ENCODE peak calls at places on chromosomes 2 and 18, in five cellular contexts. Q is heart left ventricle, B is adrenal gland, I is body of pancreas, S is A549. X is an unnamed sample.

GRCh38 chr2:83394134-83394965 is 1064.7 kb downstream of the SUCLG1 start:
- DNase-seq in Q (no peak), B (no peak), I (no peak), S (no peak), X (no peak)

GRCh38 chr2:112084689-112085381 is 29.8 kb downstream of the TMEM87B start:
- DNase-seq in Q (no peak), B (no peak), I (no peak), S (no peak), X (no peak)

GRCh38 chr2:45264227-45265225 is 255.3 kb upstream of the SIX2 start:
- DNase-seq in Q (no peak), B (no peak), I (no peak), S (no peak), X (no peak)

GRCh38 chr2:176106636-176107539 is at the start of gene HOXD11:
- DNase-seq in Q (no peak), B (no peak), I (no peak), S (peak; percentile 31), X (peak; percentile 35)

GRCh38 chr2:161990741-161991140 is 83.3 kb downstream of the DPP4 start:
- DNase-seq in Q (no peak), B (no peak), I (no peak), S (no peak), X (no peak)

GRCh38 chr2:118266086-118266485 is 177.8 kb downstream of the INSIG2 start:
- DNase-seq in Q (no peak), B (no peak), I (no peak), S (no peak), X (no peak)

GRCh38 chr2:160825433-160825832 is 331.8 kb upstream of the RBMS1 start:
- DNase-seq in Q (no peak), B (no peak), I (no peak), S (no peak), X (no peak)

GRCh38 chr18:9365406-9365805 is 30.8 kb downstream of the TWSG1 start:
- DNase-seq in Q (no peak), B (no peak), I (no peak), S (no peak), X (no peak)

GRCh38 chr2:113077921-113078320 is 10.2 kb downstream of the IL1F10 start:
- DNase-seq in Q (no peak), B (peak; percentile 13), I (no peak), S (no peak), X (peak; percentile 7)

DNA sequence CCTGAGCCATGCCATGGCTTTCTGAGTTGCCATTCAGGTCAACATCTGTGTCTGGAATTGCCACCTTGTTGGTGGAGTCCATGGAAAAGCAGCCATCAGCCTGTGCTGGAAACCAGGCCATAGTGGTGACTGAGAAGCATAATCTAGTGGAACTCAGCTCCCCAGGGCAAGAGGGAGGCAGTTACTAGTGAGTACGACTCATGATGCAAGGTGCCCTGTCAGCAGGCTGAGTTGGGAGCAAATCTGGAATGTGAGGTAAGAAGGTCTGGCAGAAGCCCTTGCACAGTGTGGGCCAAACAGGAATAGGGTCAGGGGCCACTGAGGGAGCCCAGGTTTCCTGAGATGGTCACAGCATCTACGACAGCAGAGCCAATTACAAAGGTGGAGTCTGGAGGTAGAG is 37.1 kb downstream of the SULT1C2 start:
- DNase-seq in Q (no peak), B (no peak), I (no peak), S (no peak), X (no peak)
- H3K4me1 ChIP-seq in Q (no peaks in the 10 kb centered on the region), B (no peaks in the 10 kb centered on the region), I (no peaks in the 10 kb centered on the region), S (peaks cover 17% of the 10 kb centered on the region), X (no peaks in the 10 kb centered on the region)

DNA sequence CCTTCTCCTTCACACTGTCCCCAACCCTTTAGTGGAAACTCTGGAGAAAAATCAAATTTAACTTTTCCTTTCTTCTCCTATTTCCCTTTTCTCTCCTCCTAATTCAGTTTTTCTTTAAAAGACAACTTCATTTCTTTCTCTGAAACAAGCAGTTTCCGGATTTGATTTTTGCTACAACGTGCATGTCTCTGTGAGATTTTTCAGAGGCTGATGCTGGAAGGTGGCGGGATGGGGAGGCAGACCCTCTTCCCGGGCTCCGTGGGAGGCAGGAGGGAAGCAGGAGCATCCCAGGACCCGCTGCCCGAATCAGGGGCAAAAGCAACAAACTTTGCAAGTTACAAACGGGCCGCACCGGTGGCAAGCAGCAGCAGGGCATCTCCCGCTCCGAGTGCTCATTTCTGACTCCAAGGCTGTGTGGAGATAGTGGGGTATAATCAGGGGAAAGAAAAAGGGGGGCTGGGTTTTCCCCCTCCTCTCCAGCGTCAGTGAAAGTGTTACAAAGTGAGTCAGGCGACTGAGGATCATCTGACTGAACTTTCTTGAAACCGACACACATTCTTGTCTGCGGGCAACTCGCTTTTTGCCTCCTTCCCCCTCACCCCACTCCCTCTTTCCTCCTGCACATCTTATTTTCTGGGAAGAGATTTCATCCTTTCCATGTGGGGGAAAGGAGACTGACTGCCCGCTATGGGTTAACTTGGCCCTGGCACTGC is 6.4 kb downstream of the ZEB2 start:
- DNase-seq in Q (no peak), B (peak; percentile 74), I (no peak), S (no peak), X (no peak)
- TF ChIP-seq POLR2A in Q (peak; percentile 21), B (peak; percentile 21), I (peak; percentile 15), S (no peak), X (no peak)

GRCh38 chr18:5868218-5868904 is 27.0 kb downstream of the TMEM200C start:
- DNase-seq in Q (no peak), B (peak; percentile 88), I (peak; percentile 79), S (peak; percentile 13), X (peak; percentile 72)
- TF ChIP-seq CTCF in Q (peak; percentile 77), B (peak; percentile 89), I (peak; percentile 75), S (peak; percentile 55), X (peak; percentile 63)

DNA sequence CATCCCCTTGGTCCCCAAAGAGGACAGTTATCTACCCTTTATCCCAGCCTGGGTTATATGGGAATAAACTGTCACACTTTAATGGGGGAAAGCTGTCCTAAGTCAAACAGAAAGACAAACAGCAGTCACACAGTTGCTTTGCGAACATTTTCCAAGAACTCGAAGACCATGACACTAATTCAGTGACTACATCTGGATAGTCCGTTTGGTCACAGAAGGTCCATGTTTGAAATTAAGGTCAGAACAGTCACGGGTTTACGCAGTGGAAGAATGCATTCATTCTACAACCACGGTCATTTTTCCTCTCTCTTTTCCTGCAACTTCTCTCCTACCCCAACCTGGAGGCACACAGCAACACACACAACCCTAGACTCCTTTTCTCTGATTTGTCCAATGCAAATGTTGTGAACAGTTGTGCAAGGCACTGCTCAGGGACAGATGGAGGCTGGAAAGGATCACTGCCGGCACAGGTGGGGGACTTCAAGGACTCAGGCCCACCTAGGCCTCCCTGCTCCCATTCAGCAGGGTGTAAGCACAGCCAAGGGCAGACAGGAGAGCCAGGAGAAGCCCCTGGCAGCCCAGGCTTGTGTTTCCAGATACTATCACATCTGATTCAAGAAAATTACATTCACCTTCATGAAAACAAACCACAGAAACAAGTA is 39.9 kb downstream of the ZNF516 start:
- DNase-seq in Q (peak; percentile 43), B (no peak), I (no peak), S (no peak), X (no peak)
- H3K4me1 ChIP-seq in Q (peaks cover 40% of the 10 kb centered on the region), B (peaks cover 61% of the 10 kb centered on the region), I (peaks cover 50% of the 10 kb centered on the region), S (peaks cover 24% of the 10 kb centered on the region), X (peaks cover 13% of the 10 kb centered on the region)

GRCh38 chr2:131008967-131009366 is 84.3 kb downstream of the FAM168B start:
- DNase-seq in Q (no peak), B (no peak), I (no peak), S (no peak), X (no peak)
- TF ChIP-seq POLR2A in Q (no peak), B (no peak), I (no peak), S (no peak), X (no peak)

DNA sequence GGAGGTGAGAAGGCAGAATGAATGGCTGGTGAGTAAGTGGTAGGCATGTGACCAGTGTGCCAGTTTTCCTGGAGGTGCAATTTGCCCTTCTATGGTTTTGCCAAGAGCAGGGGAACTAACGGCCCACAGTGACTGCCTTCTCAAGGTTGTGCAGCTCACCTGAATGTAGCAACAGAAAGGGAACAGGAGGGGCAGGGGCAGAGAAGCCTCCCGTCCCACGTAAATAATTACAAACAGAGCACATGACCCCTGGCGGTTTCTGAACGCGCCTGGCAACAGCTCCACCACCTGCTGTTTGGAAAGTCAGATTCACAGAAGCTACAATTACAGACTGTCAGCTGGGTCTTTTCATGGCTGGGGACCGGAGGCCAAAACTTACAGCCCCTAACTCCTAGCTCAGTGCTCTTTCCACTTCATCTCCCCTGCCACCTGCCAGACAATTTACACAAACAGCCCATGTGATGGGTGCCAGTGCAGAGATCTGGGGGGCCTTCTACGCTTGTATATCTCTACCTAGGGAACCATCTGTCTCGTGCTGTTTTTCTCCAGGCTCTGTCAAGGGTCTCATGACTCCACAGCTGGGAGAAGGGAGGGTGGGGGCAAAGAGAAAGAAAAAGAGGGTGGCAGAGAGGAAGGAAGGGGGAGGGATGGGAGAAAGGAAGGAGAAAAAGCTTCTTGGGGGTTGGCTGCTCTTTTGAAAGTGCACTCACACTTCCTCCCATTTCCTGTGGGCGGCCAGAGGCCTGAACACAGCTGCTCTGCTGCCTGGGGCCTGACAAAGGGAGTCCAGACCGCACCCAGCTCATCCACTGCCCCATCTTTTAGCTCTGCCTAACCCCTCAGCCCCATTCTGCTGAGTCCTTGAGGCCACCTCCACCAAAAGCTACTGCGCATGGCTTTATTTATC is 69.5 kb downstream of the POLR1A start:
- DNase-seq in Q (peak; percentile 90), B (peak; percentile 67), I (peak; percentile 84), S (no peak), X (peak; percentile 93)
- TF ChIP-seq CTCF in Q (peak; percentile 5), B (peak; percentile 51), I (peak; percentile 16), S (no peak), X (no peak)

GRCh38 chr2:128286011-128286721 is 32.5 kb downstream of the HS6ST1 start:
- DNase-seq in Q (peak; percentile 40), B (peak; percentile 68), I (no peak), S (no peak), X (no peak)
- H3K4me1 ChIP-seq in Q (peaks cover 55% of the 10 kb centered on the region), B (peaks cover 69% of the 10 kb centered on the region), I (peaks cover 44% of the 10 kb centered on the region), S (no peaks in the 10 kb centered on the region), X (peaks cover 5% of the 10 kb centered on the region)

DNA sequence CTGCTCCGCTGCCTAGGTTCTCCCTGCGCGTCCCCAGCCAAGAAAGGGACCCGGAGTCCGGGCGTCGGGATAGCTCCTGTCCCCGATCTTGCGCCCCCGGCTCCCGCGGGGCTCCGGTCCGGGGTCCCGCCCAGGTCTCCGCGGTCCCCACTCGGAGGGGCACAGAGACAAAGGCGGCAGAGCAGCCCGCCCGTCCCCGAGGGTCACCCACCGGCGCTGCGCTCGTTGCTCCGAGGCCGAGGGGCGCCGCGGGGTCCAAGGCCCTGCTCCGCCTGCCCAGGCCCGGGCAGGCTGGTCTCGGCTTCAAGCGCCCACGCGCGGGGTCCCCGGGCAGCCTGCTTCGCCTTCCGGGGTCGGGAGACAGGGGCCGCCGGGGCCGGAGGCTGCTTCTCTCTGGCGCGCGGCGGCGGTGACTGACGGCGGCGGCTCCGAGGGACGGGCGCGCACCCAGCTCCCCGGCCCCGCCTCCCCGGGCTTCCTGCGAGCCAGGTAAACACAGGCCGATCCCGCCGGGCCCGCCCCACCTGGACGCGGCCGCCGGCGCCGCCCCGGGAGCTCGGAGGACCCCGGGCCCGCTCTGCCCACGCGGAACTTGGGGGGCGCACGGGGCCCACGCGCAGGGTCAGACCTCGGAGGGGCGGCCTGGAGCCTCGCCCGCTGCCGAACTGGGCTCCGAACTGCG is at the start of gene MBP:
- DNase-seq in Q (peak; percentile 83), B (peak; percentile 21), I (peak; percentile 87), S (no peak), X (peak; percentile 91)
- TF ChIP-seq POLR2A in Q (peak; percentile 59), B (peak; percentile 58), I (peak; percentile 68), S (no peak), X (peak; percentile 69)

X was measured in thyroid gland.